ENCODE peak calls at places on chromosomes 7 and 10, in seven cellular contexts. One of them, this sample, is unnamed.
A peak's percentile ranks its signal among the peaks of the same experiment; 100 is the strongest.

GRCh38 chr7:128076831-128077271 is 45.6 kb upstream of the LRRC4 start:
- DNase-seq in stimulated activated CD4-positive, alpha-beta T cell treated with anti-CD3 and anti-CD28 coated beads, Interleukin-15, amount 100 ng/mL, for 1 hour: no peak
- DNase-seq in brain microvascular endothelial cell: no peak
- DNase-seq in lower leg skin: no peak
- DNase-seq in NCI-H1092 treated with DMSO at 0.1 percent for 48 hours: peak; percentile 75
- DNase-seq in GM03348: no peak
- DNase-seq in substantia nigra: no peak
- DNase-seq in this sample: peak; percentile 56

GRCh38 chr7:121304259-121304658 is 24.5 kb upstream of the WNT16 start:
- DNase-seq in NCI-H1092 treated with DMSO at 0.1 percent for 48 hours: no peak
- DNase-seq in GM03348: no peak
- DNase-seq in brain microvascular endothelial cell: no peak
- DNase-seq in substantia nigra: no peak
- DNase-seq in lower leg skin: no peak
- DNase-seq in stimulated activated CD4-positive, alpha-beta T cell treated with anti-CD3 and anti-CD28 coated beads, Interleukin-15, amount 100 ng/mL, for 1 hour: no peak
- DNase-seq in this sample: no peak

GRCh38 chr7:3234851-3235250 is 66.2 kb upstream of the SDK1 start:
- DNase-seq in stimulated activated CD4-positive, alpha-beta T cell treated with anti-CD3 and anti-CD28 coated beads, Interleukin-15, amount 100 ng/mL, for 1 hour: no peak
- DNase-seq in GM03348: no peak
- DNase-seq in substantia nigra: no peak
- DNase-seq in NCI-H1092 treated with DMSO at 0.1 percent for 48 hours: no peak
- DNase-seq in brain microvascular endothelial cell: peak; percentile 22
- DNase-seq in lower leg skin: no peak
- DNase-seq in this sample: no peak

GRCh38 chr7:460374-461117 is 59.1 kb downstream of the PDGFA start:
- DNase-seq in GM03348: peak; percentile 52
- DNase-seq in substantia nigra: no peak
- DNase-seq in NCI-H1092 treated with DMSO at 0.1 percent for 48 hours: no peak
- DNase-seq in lower leg skin: no peak
- DNase-seq in stimulated activated CD4-positive, alpha-beta T cell treated with anti-CD3 and anti-CD28 coated beads, Interleukin-15, amount 100 ng/mL, for 1 hour: no peak
- DNase-seq in brain microvascular endothelial cell: no peak
- DNase-seq in this sample: no peak

GRCh38 chr7:132200141-132200540 is 376.1 kb downstream of the PLXNA4 start:
- DNase-seq in NCI-H1092 treated with DMSO at 0.1 percent for 48 hours: no peak
- DNase-seq in brain microvascular endothelial cell: no peak
- DNase-seq in substantia nigra: no peak
- DNase-seq in lower leg skin: no peak
- DNase-seq in GM03348: no peak
- DNase-seq in stimulated activated CD4-positive, alpha-beta T cell treated with anti-CD3 and anti-CD28 coated beads, Interleukin-15, amount 100 ng/mL, for 1 hour: no peak
- DNase-seq in this sample: no peak

GRCh38 chr10:71611131-71611530 is 108.4 kb downstream of the C10orf105 start:
- DNase-seq in substantia nigra: peak; percentile 72
- DNase-seq in stimulated activated CD4-positive, alpha-beta T cell treated with anti-CD3 and anti-CD28 coated beads, Interleukin-15, amount 100 ng/mL, for 1 hour: no peak
- DNase-seq in lower leg skin: no peak
- DNase-seq in brain microvascular endothelial cell: no peak
- DNase-seq in NCI-H1092 treated with DMSO at 0.1 percent for 48 hours: no peak
- DNase-seq in GM03348: no peak
- DNase-seq in this sample: peak; percentile 78

GRCh38 chr7:32879460-32879859 is 12.1 kb downstream of the KBTBD2 start:
- DNase-seq in brain microvascular endothelial cell: no peak
- DNase-seq in stimulated activated CD4-positive, alpha-beta T cell treated with anti-CD3 and anti-CD28 coated beads, Interleukin-15, amount 100 ng/mL, for 1 hour: no peak
- DNase-seq in substantia nigra: no peak
- DNase-seq in lower leg skin: no peak
- DNase-seq in NCI-H1092 treated with DMSO at 0.1 percent for 48 hours: no peak
- DNase-seq in GM03348: no peak
- DNase-seq in this sample: no peak

GRCh38 chr10:88800152-88801125 is 2.1 kb upstream of the LIPM start:
- DNase-seq in NCI-H1092 treated with DMSO at 0.1 percent for 48 hours: no peak
- DNase-seq in substantia nigra: no peak
- DNase-seq in GM03348: peak; percentile 67
- DNase-seq in stimulated activated CD4-positive, alpha-beta T cell treated with anti-CD3 and anti-CD28 coated beads, Interleukin-15, amount 100 ng/mL, for 1 hour: no peak
- DNase-seq in brain microvascular endothelial cell: peak; percentile 86
- DNase-seq in lower leg skin: no peak
- DNase-seq in this sample: no peak

GRCh38 chr7:108578937-108579336 is 9.3 kb downstream of the DNAJB9 start:
- DNase-seq in lower leg skin: no peak
- DNase-seq in GM03348: no peak
- DNase-seq in stimulated activated CD4-positive, alpha-beta T cell treated with anti-CD3 and anti-CD28 coated beads, Interleukin-15, amount 100 ng/mL, for 1 hour: no peak
- DNase-seq in substantia nigra: no peak
- DNase-seq in brain microvascular endothelial cell: no peak
- DNase-seq in NCI-H1092 treated with DMSO at 0.1 percent for 48 hours: no peak
- DNase-seq in this sample: no peak

GRCh38 chr7:63029207-63029522 is 969.5 kb upstream of the ZNF722 start:
- DNase-seq in brain microvascular endothelial cell: no peak
- DNase-seq in GM03348: no peak
- DNase-seq in lower leg skin: no peak
- DNase-seq in stimulated activated CD4-positive, alpha-beta T cell treated with anti-CD3 and anti-CD28 coated beads, Interleukin-15, amount 100 ng/mL, for 1 hour: no peak
- DNase-seq in NCI-H1092 treated with DMSO at 0.1 percent for 48 hours: no peak
- DNase-seq in substantia nigra: no peak
- DNase-seq in this sample: no peak

GRCh38 chr7:70238171-70238575 is 639.9 kb downstream of the AUTS2 start:
- DNase-seq in stimulated activated CD4-positive, alpha-beta T cell treated with anti-CD3 and anti-CD28 coated beads, Interleukin-15, amount 100 ng/mL, for 1 hour: no peak
- DNase-seq in GM03348: no peak
- DNase-seq in NCI-H1092 treated with DMSO at 0.1 percent for 48 hours: peak; percentile 3
- DNase-seq in lower leg skin: no peak
- DNase-seq in brain microvascular endothelial cell: no peak
- DNase-seq in substantia nigra: no peak
- DNase-seq in this sample: no peak

GRCh38 chr7:917255-918117 is 37.0 kb downstream of the ADAP1 start:
- DNase-seq in lower leg skin: no peak
- DNase-seq in brain microvascular endothelial cell: no peak
- DNase-seq in stimulated activated CD4-positive, alpha-beta T cell treated with anti-CD3 and anti-CD28 coated beads, Interleukin-15, amount 100 ng/mL, for 1 hour: no peak
- DNase-seq in NCI-H1092 treated with DMSO at 0.1 percent for 48 hours: no peak
- DNase-seq in GM03348: no peak
- DNase-seq in substantia nigra: no peak
- DNase-seq in this sample: no peak

GRCh38 chr7:125877251-125877650 is 947.6 kb upstream of the POT1 start:
- DNase-seq in GM03348: no peak
- DNase-seq in lower leg skin: no peak
- DNase-seq in stimulated activated CD4-positive, alpha-beta T cell treated with anti-CD3 and anti-CD28 coated beads, Interleukin-15, amount 100 ng/mL, for 1 hour: no peak
- DNase-seq in brain microvascular endothelial cell: no peak
- DNase-seq in NCI-H1092 treated with DMSO at 0.1 percent for 48 hours: no peak
- DNase-seq in substantia nigra: no peak
- DNase-seq in this sample: no peak

GRCh38 chr7:53996856-53997255 is 545.3 kb upstream of the VSTM2A start:
- DNase-seq in stimulated activated CD4-positive, alpha-beta T cell treated with anti-CD3 and anti-CD28 coated beads, Interleukin-15, amount 100 ng/mL, for 1 hour: no peak
- DNase-seq in substantia nigra: no peak
- DNase-seq in brain microvascular endothelial cell: no peak
- DNase-seq in NCI-H1092 treated with DMSO at 0.1 percent for 48 hours: no peak
- DNase-seq in lower leg skin: no peak
- DNase-seq in GM03348: no peak
- DNase-seq in this sample: no peak